ENCODE peak calls at places on chromosomes 6 and 20, in five cellular contexts. L is SK-N-SH, S is GM12878, C is K562, O is IMR-90. U is an unnamed sample. For H3K4me1, the result is how much of the 10 kb centered on the place peaks cover.

GRCh38 chr6:167141667-167142432 is 15.9 kb downstream of the GPR31 start:
- DNase-seq in L (peak), S (no peak), C (peak), O (no peak), U (peak)

GRCh38 chr6:114419175-114419574 is 76.4 kb upstream of the HS3ST5 start:
- DNase-seq in L (no peak), S (peak), C (no peak), O (no peak), U (no peak)

GRCh38 chr6:98272061-98272460 is 562.3 kb upstream of the POU3F2 start:
- DNase-seq in L (no peak), S (no peak), C (no peak), O (no peak), U (no peak)

GRCh38 chr20:62918830-62919229 is 7.5 kb downstream of the DIDO1 start:
- DNase-seq in L (no peak), S (no peak), C (no peak), O (no peak), U (no peak)

GRCh38 chr20:57392512-57393271 is 1.5 kb downstream of the RBM38 start:
- DNase-seq in L (no peak), S (no peak), C (no peak), O (no peak), U (no peak)

GRCh38 chr20:38001173-38001875 is 31.9 kb downstream of the TTI1 start:
- DNase-seq in L (no peak), S (no peak), C (no peak), O (peak), U (no peak)

GRCh38 chr6:12060780-12061619 is 48.9 kb downstream of the HIVEP1 start:
- DNase-seq in L (no peak), S (peak), C (peak), O (peak), U (peak)

GRCh38 chr6:44051516-44051915 is 75.7 kb downstream of the MRPL14 start:
- DNase-seq in L (no peak), S (no peak), C (no peak), O (peak), U (no peak)

GRCh38 chr6:5108068-5108467 is 22.9 kb downstream of the PPP1R3G start:
- DNase-seq in L (no peak), S (no peak), C (no peak), O (no peak), U (no peak)

GRCh38 chr6:131651782-131652181 is 14.7 kb downstream of the ENPP3 start:
- DNase-seq in L (no peak), S (no peak), C (no peak), O (no peak), U (no peak)

GRCh38 chr20:59145247-59145925 is 18.2 kb upstream of the ZNF831 start:
- DNase-seq in L (no peak), S (no peak), C (no peak), O (no peak), U (no peak)

GRCh38 chr6:121435444-121436069 is at the start of gene GJA1:
- DNase-seq in L (peak), S (no peak), C (no peak), O (peak), U (peak)

GRCh38 chr6:138250513-138251247 is 32.4 kb upstream of the PBOV1 start:
- DNase-seq in L (no peak), S (no peak), C (no peak), O (peak), U (no peak)

GRCh38 chr20:10761786-10762185 is 88.0 kb upstream of the JAG1 start:
- DNase-seq in L (no peak), S (no peak), C (no peak), O (peak), U (peak)

DNA sequence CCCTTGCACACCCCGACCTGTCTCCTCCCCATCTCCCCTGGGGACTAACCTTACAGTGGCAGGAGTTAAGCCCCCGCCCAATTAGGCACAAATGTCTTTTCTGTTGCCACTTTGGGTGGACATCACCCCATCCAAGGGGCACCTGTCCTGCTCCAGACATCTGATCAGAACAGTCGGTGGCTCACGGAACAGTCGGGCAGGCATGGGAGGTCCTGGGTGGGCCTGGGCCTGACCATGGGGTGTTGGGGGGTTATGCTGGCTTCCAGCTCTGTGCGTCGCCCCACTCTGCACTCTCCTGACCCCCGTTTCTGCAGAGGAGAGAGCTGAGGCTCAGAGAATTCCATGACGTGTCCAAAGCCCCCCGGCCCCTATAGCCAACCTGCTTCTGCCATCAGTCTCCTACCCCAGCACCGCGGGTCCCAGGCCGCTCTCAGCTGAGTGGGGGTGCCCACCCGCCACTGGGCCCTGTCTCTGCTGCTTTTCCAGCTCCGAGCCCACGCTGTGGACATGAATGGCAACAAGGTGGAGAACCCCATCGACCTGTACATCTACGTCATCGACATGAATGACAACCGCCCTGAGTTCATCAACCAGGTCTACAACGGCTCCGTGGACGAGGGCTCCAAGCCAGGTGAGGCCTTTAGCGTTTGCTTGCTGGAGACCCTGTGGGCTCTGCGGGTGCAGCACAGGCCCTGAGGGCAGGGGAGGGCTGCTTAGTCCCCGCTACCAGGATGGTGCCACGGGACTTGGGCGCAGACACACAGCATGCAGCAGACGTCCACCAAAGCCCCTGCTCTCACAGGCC is 213.2 kb downstream of the TAF4 start:
- DNase-seq in L (no peak), S (no peak), C (no peak), O (no peak), U (no peak)
- TF ChIP-seq RCOR1 in L (no peak), S (no peak), C (no peak), O (no peak), U (no peak)

GRCh38 chr6:153117986-153118886 is 12.8 kb downstream of the RGS17 start:
- DNase-seq in L (no peak), S (peak), C (no peak), O (peak), U (peak)

GRCh38 chr6:153126218-153126617 is 4.9 kb downstream of the RGS17 start:
- DNase-seq in L (no peak), S (no peak), C (no peak), O (no peak), U (no peak)

GRCh38 chr6:153123801-153124200 is 7.3 kb downstream of the RGS17 start:
- DNase-seq in L (no peak), S (no peak), C (no peak), O (no peak), U (no peak)

GRCh38 chr6:153125032-153125431 is 6.0 kb downstream of the RGS17 start:
- DNase-seq in L (no peak), S (no peak), C (no peak), O (no peak), U (no peak)

GRCh38 chr6:153121311-153121710 is 9.8 kb downstream of the RGS17 start:
- DNase-seq in L (no peak), S (no peak), C (no peak), O (no peak), U (no peak)
- H3K27ac ChIP-seq in L (no peak), S (no peak), C (no peak), O (no peak), U (peak)

GRCh38 chr20:49585585-49586245 is 17.8 kb upstream of the PTGIS start:
- DNase-seq in L (no peak), S (no peak), C (no peak), O (no peak), U (no peak)
- H3K4me1 ChIP-seq in L (under half), S (under half), C (under half), O (under half), U (under half)

DNA sequence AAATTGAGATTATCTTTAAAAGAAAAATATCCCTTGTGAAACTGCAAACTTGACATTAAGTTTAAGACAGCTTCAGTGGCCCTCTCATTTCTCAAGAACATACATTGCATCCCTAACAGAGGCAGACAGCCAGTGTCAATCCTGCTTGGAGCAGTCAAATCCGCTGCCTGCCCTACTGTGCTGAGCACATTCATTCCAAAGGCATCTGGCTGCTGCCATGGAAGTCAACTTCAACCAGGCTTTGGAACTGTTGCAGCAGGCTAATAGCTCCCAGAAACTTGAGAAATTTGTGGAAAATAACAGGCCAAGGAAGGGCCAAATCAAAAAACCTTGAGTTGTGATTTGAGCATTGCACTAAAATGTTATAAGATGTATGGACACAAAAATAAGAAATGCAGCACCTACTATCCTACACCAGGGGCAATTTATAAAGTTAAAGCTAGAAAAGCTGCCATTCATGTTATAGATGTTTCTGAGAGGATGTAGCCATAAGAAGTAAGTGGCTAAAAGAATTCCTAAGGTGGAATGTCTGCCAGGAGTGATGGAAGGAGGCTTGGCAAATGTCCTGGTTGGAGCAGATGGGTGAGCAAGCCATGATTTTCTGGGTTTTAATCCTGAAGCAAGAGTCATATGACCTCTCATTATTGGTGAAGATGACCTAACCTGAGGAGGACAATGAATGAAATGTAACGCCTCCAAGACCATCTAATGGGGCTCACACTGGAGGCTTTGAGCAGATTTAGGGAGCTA is 31.5 kb upstream of the HAO1 start:
- DNase-seq in L (no peak), S (no peak), C (no peak), O (peak), U (no peak)
- TF ChIP-seq RCOR1 in L (no peak), S (no peak), C (no peak), O (no peak), U (no peak)

GRCh38 chr20:44120676-44121425 is 66.1 kb downstream of the JPH2 start:
- DNase-seq in L (no peak), S (no peak), C (no peak), O (no peak), U (no peak)
- H3K27ac ChIP-seq in L (no peak), S (no peak), C (no peak), O (no peak), U (no peak)

DNA sequence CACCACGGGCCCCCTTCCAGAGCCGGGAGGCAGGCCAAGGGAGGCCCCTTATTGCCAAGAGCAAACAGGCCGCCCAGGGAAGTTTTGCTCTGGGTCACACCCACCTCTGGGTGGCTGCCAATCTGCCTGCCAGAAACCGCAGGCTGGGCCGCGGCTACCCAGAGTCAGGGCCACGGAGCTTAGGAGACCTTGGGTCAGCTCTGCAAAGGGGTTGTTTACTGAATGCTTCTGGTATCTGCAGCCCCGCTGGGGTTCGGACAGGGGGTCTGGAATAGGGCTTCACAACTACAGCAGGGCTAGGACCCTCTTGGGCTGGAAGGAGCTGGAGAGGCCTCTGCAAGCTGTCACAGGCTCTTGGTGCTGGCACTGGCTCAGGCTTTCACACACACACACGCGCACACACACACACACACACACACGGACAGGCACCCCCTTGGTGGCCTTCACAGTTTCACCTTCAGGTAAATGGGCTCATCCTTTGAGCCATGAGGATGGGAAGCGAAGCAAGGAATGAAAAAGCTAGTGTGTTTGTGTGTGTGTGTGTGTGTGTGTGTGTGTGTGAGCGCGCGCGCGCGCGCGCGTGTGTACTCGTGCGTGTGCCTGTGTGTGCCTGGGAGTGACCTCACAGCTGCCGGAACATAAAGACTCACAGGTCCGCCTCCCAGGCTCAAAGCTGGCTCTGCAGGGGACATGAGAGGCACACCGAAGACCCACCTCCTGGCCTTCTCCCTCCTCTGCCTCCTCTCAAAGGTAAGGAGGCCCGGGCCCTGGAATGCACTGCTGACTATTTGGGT is at the start of gene CCN5:
- DNase-seq in L (peak), S (no peak), C (peak), O (peak), U (peak)
- H3K4me1 ChIP-seq in L (under half), S (under half), C (under half), O (under half), U (half or more)

DNA sequence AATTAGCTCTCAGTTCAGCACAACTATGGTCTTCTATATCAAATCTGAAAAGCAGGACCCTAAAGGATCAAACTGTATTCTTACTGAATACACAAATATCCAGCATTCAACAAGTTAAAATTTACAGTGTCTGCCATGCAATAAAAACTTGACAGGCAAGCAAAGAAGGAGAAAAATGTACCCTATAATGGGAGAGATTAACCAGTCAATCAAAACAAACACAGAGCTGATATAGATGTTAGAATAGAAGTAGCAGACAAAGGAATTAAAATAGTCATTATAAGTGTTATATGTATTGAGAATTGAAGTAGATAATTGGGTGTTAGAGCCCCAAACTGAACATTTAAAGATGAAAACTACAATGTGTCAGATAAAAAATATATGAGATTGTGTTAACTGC is 914.9 kb downstream of the EPHA7 start:
- DNase-seq in L (no peak), S (no peak), C (no peak), O (no peak), U (no peak)
- TF ChIP-seq RCOR1 in L (no peak), S (no peak), C (no peak), O (no peak), U (no peak)

GRCh38 chr6:168227840-168228239 is 91.7 kb downstream of the DACT2 start:
- DNase-seq in L (no peak), S (no peak), C (no peak), O (no peak), U (no peak)

GRCh38 chr6:168225471-168225901 is 94.1 kb downstream of the DACT2 start:
- DNase-seq in L (no peak), S (no peak), C (no peak), O (no peak), U (no peak)

GRCh38 chr6:168223755-168224154 is 95.8 kb downstream of the DACT2 start:
- DNase-seq in L (no peak), S (no peak), C (no peak), O (no peak), U (no peak)

GRCh38 chr6:168226832-168227434 is 92.6 kb downstream of the DACT2 start:
- DNase-seq in L (no peak), S (no peak), C (no peak), O (no peak), U (no peak)

GRCh38 chr6:168226095-168226781 is 93.3 kb downstream of the DACT2 start:
- DNase-seq in L (no peak), S (no peak), C (no peak), O (no peak), U (no peak)
- H3K27ac ChIP-seq in L (no peak), S (no peak), C (no peak), O (no peak), U (no peak)

GRCh38 chr6:35021014-35021413 is 120.1 kb downstream of the TCP11 start:
- DNase-seq in L (no peak), S (no peak), C (no peak), O (no peak), U (no peak)
- H3K4me1 ChIP-seq in L (under half), S (under half), C (under half), O (under half), U (under half)

GRCh38 chr20:1298888-1299511 is 29.9 kb downstream of the SDCBP2 start:
- DNase-seq in L (no peak), S (no peak), C (no peak), O (no peak), U (no peak)

GRCh38 chr20:1302578-1303541 is 26.1 kb downstream of the SDCBP2 start:
- DNase-seq in L (no peak), S (no peak), C (no peak), O (no peak), U (no peak)

GRCh38 chr20:1299522-1299921 is 29.4 kb downstream of the SDCBP2 start:
- DNase-seq in L (peak), S (no peak), C (peak), O (no peak), U (peak)

GRCh38 chr20:1300083-1300840 is 28.7 kb downstream of the SDCBP2 start:
- DNase-seq in L (no peak), S (no peak), C (no peak), O (no peak), U (no peak)

GRCh38 chr20:1301031-1301529 is 27.9 kb downstream of the SDCBP2 start:
- DNase-seq in L (no peak), S (no peak), C (peak), O (peak), U (no peak)
- TF ChIP-seq RCOR1 in L (no peak), S (no peak), C (no peak), O (no peak), U (no peak)

U was measured in A549.